ENCODE peak calls at places on chromosomes 13 and 19, in nine cellular contexts. I, E, F, G, W, B, Q, K and T are unnamed samples.

GRCh38 chr13:21466527-21466926 is 7.4 kb upstream of the ZDHHC20 start:
- DNase-seq in I (no peak), E (no peak), F (no peak), G (no peak), W (no peak), B (no peak), Q (no peak), K (no peak), T (no peak)

GRCh38 chr13:30983431-30983830 is 51.0 kb downstream of the TEX26 start:
- DNase-seq in I (no peak), E (no peak), F (no peak), G (no peak), W (no peak), B (no peak), Q (no peak), K (no peak), T (peak)

GRCh38 chr13:31110617-31111016 is 51.1 kb downstream of the HSPH1 start:
- DNase-seq in I (no peak), E (no peak), F (no peak), G (no peak), W (no peak), B (no peak), Q (no peak), K (no peak), T (no peak)

GRCh38 chr19:28539759-28540158 is 673.2 kb downstream of the UQCRFS1 start:
- DNase-seq in I (no peak), E (no peak), F (no peak), G (no peak), W (no peak), B (no peak), Q (no peak), K (no peak), T (no peak)

GRCh38 chr19:8302357-8302691 is 5.8 kb downstream of the CD320 start:
- DNase-seq in I (no peak), E (no peak), F (no peak), G (no peak), W (no peak), B (no peak), Q (no peak), K (no peak), T (no peak)

GRCh38 chr19:8371011-8371804 is 7.3 kb downstream of the ANGPTL4 start:
- DNase-seq in I (no peak), E (no peak), F (no peak), G (no peak), W (no peak), B (no peak), Q (no peak), K (no peak), T (no peak)

GRCh38 chr13:78326608-78327007 is 276.7 kb downstream of the POU4F1 start:
- DNase-seq in I (peak), E (peak), F (no peak), G (no peak), W (no peak), B (no peak), Q (no peak), K (no peak), T (no peak)

GRCh38 chr19:23403581-23404324 is 8.5 kb upstream of the ZNF91 start:
- DNase-seq in I (no peak), E (no peak), F (no peak), G (no peak), W (no peak), B (no peak), Q (no peak), K (no peak), T (peak)

GRCh38 chr19:46478356-46478986 is 7.1 kb upstream of the PNMA8A start:
- DNase-seq in I (peak), E (no peak), F (no peak), G (peak), W (no peak), B (peak), Q (no peak), K (peak), T (peak)

GRCh38 chr19:52343548-52343947 is 7.5 kb downstream of the ZNF610 start:
- DNase-seq in I (peak), E (peak), F (no peak), G (no peak), W (peak), B (peak), Q (peak), K (peak), T (peak)

GRCh38 chr13:112732679-112733078 is 42.8 kb downstream of the ATP11A start:
- DNase-seq in I (no peak), E (no peak), F (no peak), G (no peak), W (no peak), B (no peak), Q (no peak), K (no peak), T (no peak)

GRCh38 chr19:17020380-17020779 is 6.2 kb downstream of the CPAMD8 start:
- DNase-seq in I (no peak), E (no peak), F (no peak), G (no peak), W (no peak), B (peak), Q (no peak), K (no peak), T (no peak)

GRCh38 chr19:10884273-10884672 is 12.9 kb downstream of the CARM1 start:
- DNase-seq in I (peak), E (peak), F (no peak), G (no peak), W (no peak), B (peak), Q (no peak), K (no peak), T (no peak)

GRCh38 chr13:81872581-81872980 is 1531.7 kb upstream of the SPRY2 start:
- DNase-seq in I (no peak), E (peak), F (no peak), G (no peak), W (peak), B (peak), Q (peak), K (peak), T (peak)

GRCh38 chr19:40502647-40503046 is 35.8 kb downstream of the SPTBN4 start:
- DNase-seq in I (no peak), E (peak), F (no peak), G (no peak), W (peak), B (no peak), Q (no peak), K (peak), T (peak)

GRCh38 chr13:20828540-20829364 is 55.0 kb upstream of the EEF1AKMT1 start:
- DNase-seq in I (peak), E (peak), F (peak), G (peak), W (no peak), B (peak), Q (peak), K (peak), T (peak)

GRCh38 chr13:111951982-111952565 is 114.9 kb upstream of the SOX1 start:
- DNase-seq in I (no peak), E (no peak), F (no peak), G (no peak), W (peak), B (no peak), Q (no peak), K (no peak), T (no peak)

GRCh38 chr19:40576181-40576584 is 490 bp upstream of the SHKBP1 start:
- DNase-seq in I (no peak), E (no peak), F (no peak), G (no peak), W (peak), B (no peak), Q (no peak), K (no peak), T (peak)

GRCh38 chr19:38699027-38699346 is 45.3 kb downstream of the CAPN12 start:
- DNase-seq in I (no peak), E (no peak), F (no peak), G (peak), W (no peak), B (no peak), Q (no peak), K (no peak), T (no peak)

GRCh38 chr19:38699647-38700349 is 44.5 kb downstream of the CAPN12 start:
- DNase-seq in I (no peak), E (no peak), F (no peak), G (no peak), W (no peak), B (no peak), Q (no peak), K (no peak), T (no peak)

GRCh38 chr19:38700933-38701454 is 43.3 kb downstream of the CAPN12 start:
- DNase-seq in I (no peak), E (no peak), F (no peak), G (no peak), W (no peak), B (no peak), Q (no peak), K (no peak), T (no peak)

GRCh38 chr19:38701455-38702063 is 42.7 kb downstream of the CAPN12 start:
- DNase-seq in I (peak), E (no peak), F (no peak), G (no peak), W (no peak), B (no peak), Q (no peak), K (no peak), T (no peak)

GRCh38 chr19:38700350-38700932 is 43.8 kb downstream of the CAPN12 start:
- DNase-seq in I (no peak), E (no peak), F (no peak), G (no peak), W (no peak), B (no peak), Q (no peak), K (no peak), T (no peak)
- H3K9ac ChIP-seq in I (no peak), E (no peak), F (no peak), G (no peak), W (no peak), B (no peak), Q (no peak), K (no peak), T (no peak)

DNA sequence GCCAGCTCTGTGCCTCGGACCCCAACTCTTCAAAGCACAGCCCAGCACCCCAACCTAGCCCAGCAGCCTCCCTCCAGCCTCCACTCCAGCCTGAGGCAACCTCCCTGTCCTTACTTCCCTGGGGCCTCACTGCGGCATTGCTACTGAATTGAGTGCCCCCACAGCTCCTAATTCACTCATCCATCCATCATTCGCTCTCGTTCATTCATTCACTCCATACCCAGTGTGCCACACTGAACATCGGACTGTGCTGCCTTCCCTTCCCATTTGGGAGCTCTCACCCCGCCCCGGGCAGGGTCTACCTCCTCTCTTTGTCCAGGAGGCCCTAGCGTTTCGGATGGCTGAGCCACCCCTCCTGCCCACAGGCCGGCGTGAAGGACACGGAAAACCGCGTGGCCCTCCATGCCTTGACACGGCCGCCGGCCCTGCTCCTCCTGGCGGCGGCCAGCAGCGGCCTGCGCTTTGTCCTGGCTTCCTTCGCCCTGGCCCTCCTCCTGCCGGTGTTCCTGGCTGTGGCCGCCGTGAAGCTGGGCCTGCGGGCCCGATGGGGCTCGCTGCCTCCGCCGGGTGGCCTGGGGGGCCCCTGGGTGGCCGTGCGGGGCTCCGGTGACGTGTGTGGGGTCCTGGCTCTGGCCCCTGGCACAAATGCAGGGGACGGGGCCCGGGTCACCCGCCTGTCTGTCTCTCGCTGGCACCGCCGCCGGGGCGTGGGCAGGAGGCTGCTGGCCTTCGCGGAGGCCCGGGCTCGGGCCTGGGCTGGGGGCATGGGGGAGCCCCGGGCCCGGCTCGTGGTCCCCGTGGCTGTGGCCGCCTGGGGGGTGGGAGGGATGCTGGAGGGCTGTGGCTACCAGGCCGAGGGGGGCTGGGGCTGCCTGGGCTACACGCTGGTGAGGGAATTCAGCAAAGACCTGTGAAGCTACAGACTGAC is 1.3 kb downstream of the NAT14 start:
- DNase-seq in I (no peak), E (no peak), F (no peak), G (no peak), W (no peak), B (no peak), Q (no peak), K (no peak), T (no peak)
- H3K9ac ChIP-seq in I (peak), E (no peak), F (no peak), G (no peak), W (no peak), B (peak), Q (no peak), K (peak), T (peak)

GRCh38 chr13:44300895-44301638 is 72.6 kb upstream of the SERP2 start:
- DNase-seq in I (peak), E (peak), F (peak), G (peak), W (no peak), B (peak), Q (no peak), K (no peak), T (no peak)
- H3K9ac ChIP-seq in I (no peak), E (peak), F (no peak), G (peak), W (no peak), B (no peak), Q (no peak), K (no peak), T (no peak)

GRCh38 chr19:32671883-32672282 is 3.1 kb downstream of the ANKRD27 start:
- DNase-seq in I (peak), E (no peak), F (no peak), G (no peak), W (no peak), B (no peak), Q (no peak), K (no peak), T (no peak)
- H3K9ac ChIP-seq in I (no peak), E (no peak), F (no peak), G (no peak), W (no peak), B (peak), Q (no peak), K (no peak), T (no peak)

GRCh38 chr13:49454388-49455015 is 10.4 kb downstream of the SETDB2 start:
- DNase-seq in I (peak), E (no peak), F (no peak), G (no peak), W (no peak), B (peak), Q (peak), K (no peak), T (no peak)

GRCh38 chr13:49457221-49457620 is 13.1 kb downstream of the SETDB2 start:
- DNase-seq in I (peak), E (peak), F (no peak), G (no peak), W (no peak), B (peak), Q (no peak), K (no peak), T (no peak)

GRCh38 chr13:49455016-49455398 is 10.9 kb downstream of the SETDB2 start:
- DNase-seq in I (no peak), E (no peak), F (no peak), G (no peak), W (no peak), B (no peak), Q (no peak), K (no peak), T (no peak)

GRCh38 chr13:49456156-49456555 is 12.1 kb downstream of the SETDB2 start:
- DNase-seq in I (no peak), E (no peak), F (no peak), G (no peak), W (no peak), B (no peak), Q (no peak), K (no peak), T (no peak)

GRCh38 chr13:49459580-49459979 is 15.5 kb downstream of the SETDB2 start:
- DNase-seq in I (no peak), E (no peak), F (no peak), G (no peak), W (no peak), B (no peak), Q (no peak), K (no peak), T (no peak)
- H3K9ac ChIP-seq in I (no peak), E (no peak), F (no peak), G (no peak), W (no peak), B (no peak), Q (no peak), K (no peak), T (no peak)

DNA sequence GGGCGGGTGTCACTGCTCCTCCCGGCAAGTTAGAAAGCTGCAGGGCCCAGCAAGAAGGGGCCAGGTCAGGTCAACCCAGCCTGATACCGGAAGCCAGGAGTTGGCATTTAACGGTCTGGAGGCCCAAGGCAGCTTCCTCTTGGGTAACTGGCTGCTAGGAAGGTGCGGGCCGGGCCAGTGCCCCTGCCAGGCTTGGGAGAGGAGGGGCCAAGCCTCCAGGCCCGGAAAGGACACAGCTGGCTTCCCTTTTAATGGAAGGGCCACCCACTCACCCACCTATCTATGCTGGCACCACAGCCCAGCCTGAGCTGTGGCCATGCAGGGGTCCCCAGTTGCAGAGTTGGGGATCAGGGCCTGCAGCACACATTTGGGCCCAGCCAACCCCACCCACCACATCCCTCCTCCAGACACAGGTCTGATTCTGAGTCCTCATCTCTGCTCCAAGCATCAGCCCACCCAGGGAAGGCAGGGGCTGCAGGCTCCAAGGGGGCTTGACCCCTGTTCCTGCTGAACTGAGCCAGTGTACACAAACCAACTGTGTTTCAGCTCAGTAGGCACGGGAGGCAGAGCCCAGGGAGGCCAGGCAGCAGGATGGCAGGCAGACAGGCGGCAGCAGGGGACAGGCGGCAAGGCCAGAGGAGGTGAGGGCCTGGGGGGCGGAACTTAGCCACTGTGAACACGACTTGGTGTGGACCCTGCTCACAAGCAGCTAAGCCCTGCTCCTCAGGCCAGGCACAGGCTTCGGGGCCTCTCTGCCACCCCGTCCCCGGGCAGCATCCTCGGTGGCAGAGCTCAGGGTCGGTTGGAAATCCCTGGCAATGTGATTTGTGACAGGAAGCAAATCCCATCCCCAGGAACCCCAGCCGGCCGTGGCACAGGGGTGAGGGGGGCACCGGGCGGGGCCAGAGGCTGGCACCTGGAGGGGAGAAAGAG is 40.8 kb downstream of the ZSWIM4 start:
- DNase-seq in I (no peak), E (no peak), F (no peak), G (no peak), W (no peak), B (peak), Q (no peak), K (peak), T (no peak)
- H3K9ac ChIP-seq in I (peak), E (peak), F (no peak), G (no peak), W (no peak), B (peak), Q (no peak), K (peak), T (no peak)